ENCODE peak calls at places on chromosomes 6 and 20, in six cellular contexts. O is neural progenitor cell, U is psoas muscle, L is fibroblast of lung, Q is PC-9, D is endodermal cell. S is an unnamed sample. For H3K4me1, the result is how much of the 10 kb centered on the place peaks cover.

GRCh38 chr20:52154575-52154974 is 37.0 kb downstream of the ZFP64 start:
- DNase-seq in U (no peak), O (no peak), L (no peak), Q (no peak), D (no peak), S (no peak)

GRCh38 chr6:85008311-85009015 is 244.1 kb upstream of the TBX18 start:
- DNase-seq in D (no peak), U (no peak), O (no peak), L (no peak), Q (no peak), S (no peak)

GRCh38 chr6:89952696-89953095 is 58.4 kb downstream of the GJA10 start:
- DNase-seq in D (no peak), Q (no peak), U (no peak), L (peak), O (no peak), S (no peak)

GRCh38 chr6:127900935-127901334 is at the start of gene THEMIS:
- DNase-seq in D (peak), U (no peak), Q (no peak), L (no peak), O (no peak), S (peak)

GRCh38 chr6:90083891-90084290 is 189.6 kb downstream of the GJA10 start:
- DNase-seq in Q (no peak), U (no peak), L (no peak), D (no peak), O (no peak), S (no peak)

GRCh38 chr6:152957796-152958195 is 25.0 kb downstream of the FBXO5 start:
- DNase-seq in D (no peak), O (no peak), L (no peak), Q (no peak), U (no peak), S (no peak)

GRCh38 chr20:36017034-36017951 is 48.9 kb downstream of the CNBD2 start:
- DNase-seq in Q (peak), O (no peak), L (peak), U (no peak), D (peak), S (peak)

GRCh38 chr20:34654207-34654744 is 22.6 kb downstream of the PIGU start:
- DNase-seq in O (no peak), D (no peak), L (no peak), U (no peak), Q (no peak), S (no peak)

GRCh38 chr20:51480507-51481270 is 61.8 kb downstream of the NFATC2 start:
- DNase-seq in D (no peak), U (no peak), L (no peak), O (no peak), Q (no peak), S (no peak)

GRCh38 chr6:5513393-5513792 is 252.1 kb downstream of the FARS2 start:
- DNase-seq in U (no peak), O (no peak), L (no peak), Q (no peak), D (no peak), S (no peak)

GRCh38 chr6:140441256-140441655 is 1066.8 kb upstream of the CITED2 start:
- DNase-seq in D (peak), L (peak), O (peak), U (peak), Q (no peak), S (peak)

GRCh38 chr6:159871241-159871640 is 19.5 kb upstream of the MAS1 start:
- DNase-seq in D (no peak), U (no peak), O (no peak), Q (no peak), L (peak), S (no peak)

GRCh38 chr6:6712258-6712978 is 123.9 kb downstream of the LY86 start:
- DNase-seq in Q (peak), D (no peak), O (no peak), U (peak), L (peak), S (no peak)

GRCh38 chr20:10033905-10034304 is 882 bp upstream of the ANKEF1 start:
- DNase-seq in U (no peak), L (no peak), D (no peak), Q (no peak), O (no peak), S (no peak)

GRCh38 chr20:51758978-51759544 is 9.1 kb downstream of the ATP9A start:
- DNase-seq in O (no peak), Q (no peak), D (no peak), U (no peak), L (no peak), S (peak)

GRCh38 chr20:4661191-4661590 is 60.5 kb upstream of the PRND start:
- DNase-seq in U (no peak), L (no peak), O (no peak), D (no peak), Q (no peak), S (no peak)

GRCh38 chr6:63391203-63391970 is 71.6 kb upstream of the LGSN start:
- DNase-seq in U (no peak), L (no peak), O (no peak), D (no peak), Q (no peak), S (no peak)

GRCh38 chr6:42962502-42963178 is 2.1 kb downstream of the GNMT start:
- DNase-seq in D (no peak), Q (no peak), O (no peak), L (no peak), U (no peak), S (no peak)

GRCh38 chr20:33407251-33407650 is 5.9 kb upstream of the CDK5RAP1 start:
- DNase-seq in D (no peak), O (no peak), Q (no peak), U (no peak), L (peak), S (no peak)

GRCh38 chr6:134310817-134311216 is 7.1 kb downstream of the SGK1 start:
- DNase-seq in D (no peak), L (no peak), U (no peak), O (no peak), Q (no peak), S (no peak)

GRCh38 chr20:35091808-35092523 is 641 bp downstream of the TRPC4AP start:
- DNase-seq in D (no peak), Q (peak), U (no peak), O (peak), L (peak), S (no peak)

GRCh38 chr20:19673575-19673974 is 84.5 kb upstream of the RIN2 start:
- DNase-seq in D (no peak), L (no peak), Q (no peak), U (no peak), O (no peak), S (no peak)

GRCh38 chr20:19676202-19676601 is 81.9 kb upstream of the RIN2 start:
- DNase-seq in O (no peak), U (no peak), D (no peak), Q (no peak), L (no peak), S (no peak)

GRCh38 chr20:19672498-19672897 is 85.6 kb upstream of the RIN2 start:
- DNase-seq in O (no peak), L (no peak), Q (no peak), D (peak), U (no peak), S (no peak)

GRCh38 chr20:19668406-19668805 is 89.7 kb upstream of the RIN2 start:
- DNase-seq in U (no peak), L (no peak), D (peak), Q (no peak), O (no peak), S (no peak)

GRCh38 chr20:19670829-19671228 is 87.2 kb upstream of the RIN2 start:
- DNase-seq in U (no peak), Q (no peak), L (no peak), O (no peak), D (peak), S (no peak)
- H3K27ac ChIP-seq in U (no peak), Q (no peak), L (no peak), O (no peak), D (no peak), S (no peak)

GRCh38 chr6:26092443-26092842 is 5.2 kb downstream of the HFE start:
- DNase-seq in D (no peak), L (no peak), U (no peak), O (no peak), Q (no peak), S (no peak)
- H3K4me1 ChIP-seq in D (under half), L (under half), U (under half), O (under half), Q (under half), S (under half)

GRCh38 chr6:125363360-125364121 is 61.8 kb upstream of the HDDC2 start:
- DNase-seq in U (peak), O (peak), D (peak), Q (peak), L (peak), S (peak)
- H3K4me3 ChIP-seq in U (peak), O (peak), D (peak), Q (peak), L (peak), S (peak)

GRCh38 chr6:138258197-138258596 is 39.9 kb upstream of the PBOV1 start:
- DNase-seq in O (no peak), D (no peak), Q (no peak), U (no peak), L (no peak), S (no peak)
- H3K27ac ChIP-seq in O (no peak), D (no peak), Q (no peak), U (no peak), L (no peak), S (no peak)

GRCh38 chr6:150271501-150272263 is 97.1 kb upstream of the IYD start:
- DNase-seq in D (no peak), L (peak), U (no peak), Q (no peak), O (no peak), S (no peak)

GRCh38 chr6:150269857-150270223 is 99.0 kb upstream of the IYD start:
- DNase-seq in U (no peak), L (peak), D (peak), O (no peak), Q (peak), S (no peak)

GRCh38 chr6:150269130-150269856 is 99.5 kb upstream of the IYD start:
- DNase-seq in Q (no peak), U (no peak), L (no peak), D (no peak), O (no peak), S (no peak)

GRCh38 chr6:150271172-150271500 is 97.7 kb upstream of the IYD start:
- DNase-seq in U (no peak), O (no peak), D (no peak), L (no peak), Q (no peak), S (no peak)

GRCh38 chr6:150270330-150271052 is 98.3 kb upstream of the IYD start:
- DNase-seq in D (no peak), O (no peak), L (no peak), Q (no peak), U (no peak), S (no peak)
- H3K4me1 ChIP-seq in D (under half), O (under half), L (under half), Q (under half), U (under half), S (under half)